ENCODE peak calls at places on chromosomes 12 and 14, in eight cellular contexts. One of them, this sample, is unnamed.

GRCh38 chr14:39218171-39218769 is 15.4 kb upstream of the MIA2 start:
- DNase-seq in non-pigmented ciliary epithelial cell: no peak
- DNase-seq in anterior cingulate cortex: no peak
- DNase-seq in kidney glomerular epithelial cell: peak; percentile 27
- DNase-seq in uterus: no peak
- DNase-seq in HT-29: peak; percentile 65
- DNase-seq in astrocyte of the spinal cord: peak; percentile 45
- DNase-seq in mesendoderm: no peak
- DNase-seq in this sample: no peak

GRCh38 chr12:104411826-104412626 is 44.7 kb upstream of the CHST11 start:
- DNase-seq in mesendoderm: peak; percentile 51
- DNase-seq in non-pigmented ciliary epithelial cell: no peak
- DNase-seq in HT-29: peak; percentile 14
- DNase-seq in uterus: no peak
- DNase-seq in astrocyte of the spinal cord: no peak
- DNase-seq in anterior cingulate cortex: no peak
- DNase-seq in kidney glomerular epithelial cell: peak; percentile 6
- DNase-seq in this sample: no peak

GRCh38 chr14:69615471-69616407 is 4.3 kb downstream of the SUSD6 start:
- DNase-seq in astrocyte of the spinal cord: peak; percentile 87
- DNase-seq in HT-29: no peak
- DNase-seq in uterus: peak; percentile 63
- DNase-seq in non-pigmented ciliary epithelial cell: peak; percentile 38
- DNase-seq in mesendoderm: no peak
- DNase-seq in kidney glomerular epithelial cell: peak; percentile 52
- DNase-seq in anterior cingulate cortex: no peak
- DNase-seq in this sample: peak; percentile 85

GRCh38 chr12:7935773-7936581 is at the start of gene SLC2A3:
- DNase-seq in non-pigmented ciliary epithelial cell: peak; percentile 73
- DNase-seq in mesendoderm: peak; percentile 97
- DNase-seq in uterus: peak; percentile 64
- DNase-seq in anterior cingulate cortex: no peak
- DNase-seq in kidney glomerular epithelial cell: peak; percentile 88
- DNase-seq in HT-29: no peak
- DNase-seq in astrocyte of the spinal cord: peak; percentile 96
- DNase-seq in this sample: peak; percentile 46

GRCh38 chr12:7937867-7938506 is 2.0 kb upstream of the SLC2A3 start:
- DNase-seq in HT-29: peak; percentile 6
- DNase-seq in non-pigmented ciliary epithelial cell: no peak
- DNase-seq in anterior cingulate cortex: no peak
- DNase-seq in uterus: no peak
- DNase-seq in astrocyte of the spinal cord: peak; percentile 42
- DNase-seq in kidney glomerular epithelial cell: peak; percentile 22
- DNase-seq in mesendoderm: peak; percentile 62
- DNase-seq in this sample: no peak

GRCh38 chr12:71164877-71165197 is 7.0 kb upstream of the TSPAN8 start:
- DNase-seq in HT-29: peak; percentile 74
- DNase-seq in mesendoderm: no peak
- DNase-seq in kidney glomerular epithelial cell: no peak
- DNase-seq in uterus: no peak
- DNase-seq in astrocyte of the spinal cord: peak; percentile 15
- DNase-seq in anterior cingulate cortex: no peak
- DNase-seq in non-pigmented ciliary epithelial cell: no peak
- DNase-seq in this sample: no peak

GRCh38 chr12:9361879-9362326 is 153.7 kb upstream of the PZP start:
- DNase-seq in uterus: no peak
- DNase-seq in anterior cingulate cortex: no peak
- DNase-seq in kidney glomerular epithelial cell: no peak
- DNase-seq in astrocyte of the spinal cord: no peak
- DNase-seq in HT-29: no peak
- DNase-seq in non-pigmented ciliary epithelial cell: no peak
- DNase-seq in mesendoderm: no peak
- DNase-seq in this sample: peak; percentile 56

GRCh38 chr14:40697221-40697620 is 909.5 kb upstream of the LRFN5 start:
- DNase-seq in non-pigmented ciliary epithelial cell: no peak
- DNase-seq in HT-29: no peak
- DNase-seq in anterior cingulate cortex: no peak
- DNase-seq in astrocyte of the spinal cord: peak; percentile 0
- DNase-seq in mesendoderm: no peak
- DNase-seq in uterus: no peak
- DNase-seq in kidney glomerular epithelial cell: no peak
- DNase-seq in this sample: no peak

GRCh38 chr14:96221841-96222240 is 17.2 kb downstream of the BDKRB2 start:
- DNase-seq in astrocyte of the spinal cord: no peak
- DNase-seq in uterus: no peak
- DNase-seq in mesendoderm: no peak
- DNase-seq in kidney glomerular epithelial cell: no peak
- DNase-seq in anterior cingulate cortex: no peak
- DNase-seq in non-pigmented ciliary epithelial cell: no peak
- DNase-seq in HT-29: no peak
- DNase-seq in this sample: no peak

This sample was measured in GM06990.